ENCODE peak calls at places on chromosomes 1 and 21, in six cellular contexts. One of them, this sample, is unnamed.

GRCh38 chr21:26554365-26554764 is 18.7 kb downstream of the CYYR1 start:
- DNase-seq in EL: no peak
- DNase-seq in fibroblast of pulmonary artery: no peak
- DNase-seq in right atrium auricular region: no peak
- DNase-seq in endothelial cell of umbilical vein: no peak
- DNase-seq in adrenal gland: no peak
- DNase-seq in this sample: no peak

GRCh38 chr1:20875198-20875973 is 88.3 kb upstream of the HP1BP3 start:
- DNase-seq in endothelial cell of umbilical vein: no peak
- DNase-seq in right atrium auricular region: no peak
- DNase-seq in adrenal gland: no peak
- DNase-seq in EL: no peak
- DNase-seq in fibroblast of pulmonary artery: no peak
- DNase-seq in this sample: no peak

GRCh38 chr1:54460861-54461382 is 54.7 kb upstream of the SSBP3 start:
- DNase-seq in fibroblast of pulmonary artery: no peak
- DNase-seq in adrenal gland: no peak
- DNase-seq in right atrium auricular region: no peak
- DNase-seq in EL: no peak
- DNase-seq in endothelial cell of umbilical vein: no peak
- DNase-seq in this sample: no peak

GRCh38 chr1:77037990-77038389 is 170.7 kb downstream of the ST6GALNAC5 start:
- DNase-seq in right atrium auricular region: no peak
- DNase-seq in endothelial cell of umbilical vein: no peak
- DNase-seq in fibroblast of pulmonary artery: no peak
- DNase-seq in EL: no peak
- DNase-seq in adrenal gland: no peak
- DNase-seq in this sample: no peak

GRCh38 chr1:50929376-50929958 is 30.6 kb downstream of the FAF1 start:
- DNase-seq in EL: peak; percentile 37
- DNase-seq in right atrium auricular region: no peak
- DNase-seq in adrenal gland: no peak
- DNase-seq in fibroblast of pulmonary artery: peak; percentile 68
- DNase-seq in endothelial cell of umbilical vein: peak; percentile 52
- DNase-seq in this sample: no peak

GRCh38 chr1:17573518-17574041 is 34.1 kb downstream of the ARHGEF10L start:
- DNase-seq in fibroblast of pulmonary artery: no peak
- DNase-seq in adrenal gland: no peak
- DNase-seq in endothelial cell of umbilical vein: no peak
- DNase-seq in EL: no peak
- DNase-seq in right atrium auricular region: no peak
- DNase-seq in this sample: no peak

GRCh38 chr1:244063498-244063897 is 12.4 kb downstream of the ZBTB18 start:
- DNase-seq in fibroblast of pulmonary artery: no peak
- DNase-seq in adrenal gland: no peak
- DNase-seq in right atrium auricular region: peak; percentile 55
- DNase-seq in EL: no peak
- DNase-seq in endothelial cell of umbilical vein: no peak
- DNase-seq in this sample: no peak

GRCh38 chr1:214475331-214475730 is 76.1 kb downstream of the PTPN14 start:
- DNase-seq in adrenal gland: no peak
- DNase-seq in endothelial cell of umbilical vein: no peak
- DNase-seq in fibroblast of pulmonary artery: no peak
- DNase-seq in EL: no peak
- DNase-seq in right atrium auricular region: no peak
- DNase-seq in this sample: no peak

GRCh38 chr1:246147471-246148461 is 359.3 kb downstream of the SMYD3 start:
- DNase-seq in adrenal gland: no peak
- DNase-seq in EL: no peak
- DNase-seq in endothelial cell of umbilical vein: no peak
- DNase-seq in fibroblast of pulmonary artery: no peak
- DNase-seq in right atrium auricular region: no peak
- DNase-seq in this sample: no peak

GRCh38 chr1:221748981-221749380 is 7.1 kb upstream of the DUSP10 start:
- DNase-seq in endothelial cell of umbilical vein: no peak
- DNase-seq in EL: no peak
- DNase-seq in fibroblast of pulmonary artery: no peak
- DNase-seq in right atrium auricular region: no peak
- DNase-seq in adrenal gland: no peak
- DNase-seq in this sample: no peak

GRCh38 chr1:44645466-44646244 is 28.6 kb downstream of the TMEM53 start:
- DNase-seq in endothelial cell of umbilical vein: no peak
- DNase-seq in adrenal gland: peak; percentile 93
- DNase-seq in right atrium auricular region: no peak
- DNase-seq in EL: no peak
- DNase-seq in fibroblast of pulmonary artery: no peak
- DNase-seq in this sample: no peak